ENCODE peak calls at places on chromosomes 12 and 14, in five cellular contexts. One of them, this sample, is unnamed.

GRCh38 chr14:73739899-73740685 is 25.9 kb upstream of the PNMA1 start:
- DNase-seq in lower lobe of right lung: no peak
- DNase-seq in left ventricle myocardium inferior: no peak
- DNase-seq in sigmoid colon: peak; percentile 71
- DNase-seq in SK-N-SH: no peak
- DNase-seq in this sample: peak; percentile 70

GRCh38 chr12:124654666-124655316 is 87.4 kb upstream of the NCOR2 start:
- DNase-seq in lower lobe of right lung: no peak
- DNase-seq in left ventricle myocardium inferior: peak; percentile 80
- DNase-seq in sigmoid colon: peak; percentile 87
- DNase-seq in SK-N-SH: peak; percentile 90
- DNase-seq in this sample: no peak

GRCh38 chr12:106132175-106133135 is 6.3 kb downstream of the NUAK1 start:
- DNase-seq in lower lobe of right lung: no peak
- DNase-seq in left ventricle myocardium inferior: no peak
- DNase-seq in sigmoid colon: no peak
- DNase-seq in SK-N-SH: no peak
- DNase-seq in this sample: no peak

GRCh38 chr14:61343991-61344405 is 22.6 kb downstream of the PRKCH start:
- DNase-seq in lower lobe of right lung: no peak
- DNase-seq in left ventricle myocardium inferior: no peak
- DNase-seq in sigmoid colon: no peak
- DNase-seq in SK-N-SH: no peak
- DNase-seq in this sample: no peak

GRCh38 chr14:36506732-36507614 is 13.1 kb downstream of the NKX2-1 start:
- DNase-seq in lower lobe of right lung: peak; percentile 50
- DNase-seq in left ventricle myocardium inferior: no peak
- DNase-seq in sigmoid colon: no peak
- DNase-seq in SK-N-SH: no peak
- DNase-seq in this sample: no peak

GRCh38 chr12:51951843-51952722 is 584 bp downstream of the ACVR1B start:
- DNase-seq in lower lobe of right lung: peak; percentile 66
- DNase-seq in left ventricle myocardium inferior: no peak
- DNase-seq in sigmoid colon: peak; percentile 71
- DNase-seq in SK-N-SH: peak; percentile 30
- DNase-seq in this sample: peak; percentile 81

GRCh38 chr14:48304729-48305128 is 629.3 kb upstream of the MDGA2 start:
- DNase-seq in lower lobe of right lung: no peak
- DNase-seq in left ventricle myocardium inferior: no peak
- DNase-seq in sigmoid colon: no peak
- DNase-seq in SK-N-SH: no peak
- DNase-seq in this sample: no peak

GRCh38 chr14:52399886-52400599 is 85.9 kb downstream of the PTGER2 start:
- DNase-seq in lower lobe of right lung: no peak
- DNase-seq in left ventricle myocardium inferior: no peak
- DNase-seq in sigmoid colon: no peak
- DNase-seq in SK-N-SH: no peak
- DNase-seq in this sample: no peak

GRCh38 chr14:54109521-54110120 is 153.0 kb upstream of the BMP4 start:
- DNase-seq in lower lobe of right lung: no peak
- DNase-seq in left ventricle myocardium inferior: no peak
- DNase-seq in sigmoid colon: no peak
- DNase-seq in SK-N-SH: no peak
- DNase-seq in this sample: no peak

GRCh38 chr12:92224685-92225331 is 79.2 kb upstream of the BTG1 start:
- DNase-seq in lower lobe of right lung: no peak
- DNase-seq in left ventricle myocardium inferior: no peak
- DNase-seq in sigmoid colon: no peak
- DNase-seq in SK-N-SH: peak; percentile 26
- DNase-seq in this sample: no peak

GRCh38 chr14:19823765-19824164 is 20.2 kb downstream of the OR4N2 start:
- DNase-seq in lower lobe of right lung: no peak
- DNase-seq in left ventricle myocardium inferior: no peak
- DNase-seq in sigmoid colon: no peak
- DNase-seq in SK-N-SH: no peak
- DNase-seq in this sample: no peak

GRCh38 chr12:27572486-27573255 is 48.7 kb downstream of the PPFIBP1 start:
- DNase-seq in lower lobe of right lung: no peak
- DNase-seq in left ventricle myocardium inferior: no peak
- DNase-seq in sigmoid colon: no peak
- DNase-seq in SK-N-SH: no peak
- DNase-seq in this sample: no peak

GRCh38 chr12:95838125-95838524 is 20.6 kb upstream of the SNRPF start:
- DNase-seq in lower lobe of right lung: no peak
- DNase-seq in left ventricle myocardium inferior: no peak
- DNase-seq in sigmoid colon: no peak
- DNase-seq in SK-N-SH: peak; percentile 25
- DNase-seq in this sample: no peak

GRCh38 chr12:110794623-110795280 is 52.0 kb upstream of the CCDC63 start:
- DNase-seq in lower lobe of right lung: no peak
- DNase-seq in left ventricle myocardium inferior: peak; percentile 82
- DNase-seq in sigmoid colon: peak; percentile 84
- DNase-seq in SK-N-SH: peak; percentile 39
- DNase-seq in this sample: peak; percentile 74

GRCh38 chr12:41433460-41433859 is 245.3 kb downstream of the PDZRN4 start:
- DNase-seq in lower lobe of right lung: no peak
- DNase-seq in left ventricle myocardium inferior: no peak
- DNase-seq in sigmoid colon: no peak
- DNase-seq in SK-N-SH: no peak
- DNase-seq in this sample: no peak

GRCh38 chr12:43988838-43989560 is 153.1 kb downstream of the TMEM117 start:
- DNase-seq in lower lobe of right lung: no peak
- DNase-seq in left ventricle myocardium inferior: no peak
- DNase-seq in sigmoid colon: no peak
- DNase-seq in SK-N-SH: no peak
- DNase-seq in this sample: no peak

GRCh38 chr12:106195638-106196037 is 52.2 kb downstream of the CKAP4 start:
- DNase-seq in lower lobe of right lung: no peak
- DNase-seq in left ventricle myocardium inferior: peak; percentile 58
- DNase-seq in sigmoid colon: peak; percentile 90
- DNase-seq in SK-N-SH: no peak
- DNase-seq in this sample: peak; percentile 42

GRCh38 chr12:45284096-45284901 is 68.4 kb downstream of the ANO6 start:
- DNase-seq in lower lobe of right lung: no peak
- DNase-seq in left ventricle myocardium inferior: no peak
- DNase-seq in sigmoid colon: no peak
- DNase-seq in SK-N-SH: no peak
- DNase-seq in this sample: no peak

GRCh38 chr12:65300679-65301349 is 22.3 kb downstream of the MSRB3 start:
- DNase-seq in lower lobe of right lung: no peak
- DNase-seq in left ventricle myocardium inferior: no peak
- DNase-seq in sigmoid colon: no peak
- DNase-seq in SK-N-SH: no peak
- DNase-seq in this sample: no peak

GRCh38 chr12:7144414-7145120 is 14.4 kb downstream of the CLSTN3 start:
- DNase-seq in lower lobe of right lung: no peak
- DNase-seq in left ventricle myocardium inferior: no peak
- DNase-seq in sigmoid colon: peak; percentile 50
- DNase-seq in SK-N-SH: peak; percentile 70
- DNase-seq in this sample: peak; percentile 28

GRCh38 chr12:95497031-95497430 is 23.1 kb downstream of the METAP2 start:
- DNase-seq in lower lobe of right lung: no peak
- DNase-seq in left ventricle myocardium inferior: no peak
- DNase-seq in sigmoid colon: no peak
- DNase-seq in SK-N-SH: no peak
- DNase-seq in this sample: no peak

GRCh38 chr14:94285158-94285557 is 7.9 kb downstream of the SERPINA10 start:
- DNase-seq in lower lobe of right lung: no peak
- DNase-seq in left ventricle myocardium inferior: no peak
- DNase-seq in sigmoid colon: no peak
- DNase-seq in SK-N-SH: no peak
- DNase-seq in this sample: no peak

GRCh38 chr12:104216461-104217058 is 981 bp downstream of the TXNRD1 start:
- DNase-seq in lower lobe of right lung: no peak
- DNase-seq in left ventricle myocardium inferior: no peak
- DNase-seq in sigmoid colon: no peak
- DNase-seq in SK-N-SH: no peak
- DNase-seq in this sample: no peak

GRCh38 chr14:99896371-99896770 is 103.2 kb downstream of the EML1 start:
- DNase-seq in lower lobe of right lung: no peak
- DNase-seq in left ventricle myocardium inferior: no peak
- DNase-seq in sigmoid colon: no peak
- DNase-seq in SK-N-SH: no peak
- DNase-seq in this sample: no peak

GRCh38 chr14:99891900-99892299 is 98.7 kb downstream of the EML1 start:
- DNase-seq in lower lobe of right lung: no peak
- DNase-seq in left ventricle myocardium inferior: no peak
- DNase-seq in sigmoid colon: no peak
- DNase-seq in SK-N-SH: no peak
- DNase-seq in this sample: no peak

GRCh38 chr14:99889268-99889667 is 96.1 kb downstream of the EML1 start:
- DNase-seq in lower lobe of right lung: no peak
- DNase-seq in left ventricle myocardium inferior: no peak
- DNase-seq in sigmoid colon: no peak
- DNase-seq in SK-N-SH: no peak
- DNase-seq in this sample: no peak

GRCh38 chr14:99891266-99891665 is 98.1 kb downstream of the EML1 start:
- DNase-seq in lower lobe of right lung: no peak
- DNase-seq in left ventricle myocardium inferior: no peak
- DNase-seq in sigmoid colon: no peak
- DNase-seq in SK-N-SH: no peak
- DNase-seq in this sample: no peak

DNA sequence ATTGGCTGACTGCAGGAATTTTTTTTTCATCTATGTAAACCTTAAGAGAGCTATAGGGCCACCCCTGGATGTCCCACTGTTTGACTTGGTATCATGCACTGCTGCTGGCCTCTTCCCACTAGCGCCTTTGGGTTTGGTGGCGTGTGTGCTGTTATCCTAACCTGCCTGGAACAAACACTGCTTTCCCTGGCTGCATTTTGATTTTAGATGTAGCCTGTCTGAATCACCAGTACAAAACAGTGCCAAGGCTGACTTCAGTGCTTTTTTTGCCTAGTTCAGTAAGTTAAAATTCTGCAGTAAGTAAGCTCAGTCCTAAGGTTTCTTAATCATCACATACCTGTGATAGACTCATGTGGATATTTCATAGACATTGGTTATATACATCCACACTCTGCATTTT is 99.2 kb downstream of the EML1 start:
- DNase-seq in lower lobe of right lung: no peak
- DNase-seq in left ventricle myocardium inferior: no peak
- DNase-seq in sigmoid colon: no peak
- DNase-seq in SK-N-SH: no peak
- DNase-seq in this sample: no peak
- H3K4me1 ChIP-seq in lower lobe of right lung: no peaks in the 10 kb centered on the region
- H3K4me1 ChIP-seq in left ventricle myocardium inferior: no peaks in the 10 kb centered on the region
- H3K4me1 ChIP-seq in sigmoid colon: no peaks in the 10 kb centered on the region
- H3K4me1 ChIP-seq in SK-N-SH: no peaks in the 10 kb centered on the region
- H3K4me1 ChIP-seq in this sample: no peaks in the 10 kb centered on the region

GRCh38 chr14:76904100-76904739 is 78.0 kb downstream of the LRRC74A start:
- DNase-seq in lower lobe of right lung: no peak
- DNase-seq in left ventricle myocardium inferior: peak; percentile 48
- DNase-seq in sigmoid colon: peak; percentile 89
- DNase-seq in SK-N-SH: peak; percentile 34
- DNase-seq in this sample: no peak
- H3K27ac ChIP-seq in lower lobe of right lung: peak overlapping the region; percentile 81
- H3K27ac ChIP-seq in left ventricle myocardium inferior: peak overlapping the region; percentile 69
- H3K27ac ChIP-seq in sigmoid colon: peak overlapping the region; percentile 73
- H3K27ac ChIP-seq in SK-N-SH: no peak overlapping the region
- H3K27ac ChIP-seq in this sample: peak overlapping the region; percentile 37

DNA sequence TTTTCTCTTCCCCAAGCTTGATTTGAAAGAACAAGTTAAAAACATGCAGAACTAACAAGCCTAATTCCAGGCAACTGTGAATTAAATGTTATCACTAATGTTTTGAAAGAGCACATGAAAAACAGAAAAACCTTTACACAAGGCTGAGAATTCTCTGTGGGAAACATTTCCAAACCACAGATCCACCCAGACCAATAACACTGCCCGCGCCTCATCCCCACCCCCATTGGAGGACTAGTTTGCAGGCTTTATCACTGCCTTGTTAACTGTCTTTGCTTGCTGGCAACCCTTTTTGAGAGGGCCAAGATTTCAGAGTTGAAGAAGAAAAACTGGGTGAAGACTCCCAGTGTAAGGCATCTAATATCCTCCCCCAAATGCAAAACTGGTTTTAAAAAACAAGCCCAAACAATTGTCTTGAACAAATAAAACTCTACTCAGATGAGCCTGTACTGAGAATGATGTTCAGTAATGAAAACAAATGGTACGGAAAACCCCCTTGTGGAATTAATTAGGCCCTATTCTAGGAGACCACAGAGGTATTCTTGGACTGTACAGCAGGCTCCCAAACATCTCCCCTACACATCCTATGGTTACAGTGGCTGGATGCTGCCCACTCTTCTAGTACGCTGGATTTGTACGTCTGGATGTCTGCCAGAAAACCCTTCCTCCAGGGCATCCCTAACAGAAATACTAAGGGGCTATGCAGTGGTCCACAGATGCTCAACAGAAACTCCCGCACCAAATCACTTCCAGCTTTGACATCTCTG is 5.8 kb downstream of the MAX start:
- DNase-seq in lower lobe of right lung: no peak
- DNase-seq in left ventricle myocardium inferior: no peak
- DNase-seq in sigmoid colon: no peak
- DNase-seq in SK-N-SH: peak; percentile 54
- DNase-seq in this sample: no peak
- H3K4me1 ChIP-seq in lower lobe of right lung: peaks cover 64% of the 10 kb centered on the region
- H3K4me1 ChIP-seq in left ventricle myocardium inferior: peaks cover 100% of the 10 kb centered on the region
- H3K4me1 ChIP-seq in sigmoid colon: peaks cover 84% of the 10 kb centered on the region
- H3K4me1 ChIP-seq in SK-N-SH: peaks cover 24% of the 10 kb centered on the region
- H3K4me1 ChIP-seq in this sample: peaks cover 88% of the 10 kb centered on the region

GRCh38 chr14:93083898-93084297 is 31.8 kb downstream of the ITPK1 start:
- DNase-seq in lower lobe of right lung: no peak
- DNase-seq in left ventricle myocardium inferior: no peak
- DNase-seq in sigmoid colon: no peak
- DNase-seq in SK-N-SH: no peak
- DNase-seq in this sample: no peak

GRCh38 chr14:93082576-93083001 is 33.1 kb downstream of the ITPK1 start:
- DNase-seq in lower lobe of right lung: no peak
- DNase-seq in left ventricle myocardium inferior: no peak
- DNase-seq in sigmoid colon: no peak
- DNase-seq in SK-N-SH: no peak
- DNase-seq in this sample: no peak

GRCh38 chr14:93079865-93080403 is 35.8 kb downstream of the ITPK1 start:
- DNase-seq in lower lobe of right lung: no peak
- DNase-seq in left ventricle myocardium inferior: no peak
- DNase-seq in sigmoid colon: no peak
- DNase-seq in SK-N-SH: no peak
- DNase-seq in this sample: no peak

GRCh38 chr14:93084402-93084801 is 31.3 kb downstream of the ITPK1 start:
- DNase-seq in lower lobe of right lung: no peak
- DNase-seq in left ventricle myocardium inferior: no peak
- DNase-seq in sigmoid colon: no peak
- DNase-seq in SK-N-SH: no peak
- DNase-seq in this sample: no peak

GRCh38 chr14:93081875-93082570 is 33.7 kb downstream of the ITPK1 start:
- DNase-seq in lower lobe of right lung: no peak
- DNase-seq in left ventricle myocardium inferior: no peak
- DNase-seq in sigmoid colon: no peak
- DNase-seq in SK-N-SH: no peak
- DNase-seq in this sample: no peak
- H3K27ac ChIP-seq in lower lobe of right lung: no peak overlapping the region
- H3K27ac ChIP-seq in left ventricle myocardium inferior: peak overlapping the region; percentile 89
- H3K27ac ChIP-seq in sigmoid colon: peak overlapping the region; percentile 43
- H3K27ac ChIP-seq in SK-N-SH: no peak overlapping the region
- H3K27ac ChIP-seq in this sample: peak overlapping the region; percentile 51